ENCODE peak calls at places on chromosomes 5 and 9, in nine cellular contexts. O is LoVo; Q is NK-92 treated with Interleukin-12 subunit alpha and Interleukin-12 subunit beta, amount 100 ng/mL, for 24 hours; X is smooth muscle cell of the brain vasculature; D is SK-N-DZ; T is activated effector memory CD4-positive, alpha-beta T cell treated with Interleukin-2 at 50 U/mL for 16 hours; U is left ventricle myocardium inferior; M is fibroblast of gingiva; P is ovary. C is an unnamed sample.

GRCh38 chr5:100905259-100905914 is 2.3 kb upstream of the ST8SIA4 start:
- DNase-seq in O (no peak), Q (no peak), X (no peak), D (no peak), T (peak), U (no peak), M (no peak), P (no peak), C (no peak)

GRCh38 chr9:6575324-6575758 is 70.2 kb downstream of the GLDC start:
- DNase-seq in O (no peak), Q (no peak), X (no peak), D (no peak), T (no peak), U (no peak), M (no peak), P (no peak), C (no peak)

GRCh38 chr5:150694638-150695037 is 6.2 kb downstream of the RBM22 start:
- DNase-seq in O (no peak), Q (no peak), X (no peak), D (no peak), T (no peak), U (no peak), M (peak), P (no peak), C (no peak)

GRCh38 chr9:119961774-119962408 is 592.7 kb upstream of the BRINP1 start:
- DNase-seq in O (peak), Q (no peak), X (no peak), D (peak), T (no peak), U (peak), M (no peak), P (no peak), C (peak)

GRCh38 chr9:32755730-32756129 is 27.6 kb upstream of the TMEM215 start:
- DNase-seq in O (no peak), Q (no peak), X (no peak), D (no peak), T (no peak), U (no peak), M (no peak), P (no peak), C (no peak)

GRCh38 chr9:128457207-128457606 is 1.4 kb downstream of the ODF2 start:
- DNase-seq in O (no peak), Q (no peak), X (no peak), D (no peak), T (no peak), U (no peak), M (no peak), P (peak), C (no peak)

GRCh38 chr9:123437201-123437600 is 81.2 kb downstream of the CRB2 start:
- DNase-seq in O (no peak), Q (no peak), X (no peak), D (no peak), T (no peak), U (no peak), M (no peak), P (no peak), C (no peak)

GRCh38 chr9:35658144-35658893 is at the start of gene CCDC107:
- DNase-seq in O (peak), Q (peak), X (no peak), D (peak), T (peak), U (peak), M (peak), P (peak), C (peak)

GRCh38 chr5:66814146-66814991 is 218.2 kb downstream of the MAST4 start:
- DNase-seq in O (peak), Q (peak), X (no peak), D (peak), T (no peak), U (no peak), M (peak), P (no peak), C (peak)

GRCh38 chr9:7597716-7598115 is 201.9 kb downstream of the DMAC1 start:
- DNase-seq in O (no peak), Q (no peak), X (no peak), D (no peak), T (no peak), U (no peak), M (no peak), P (no peak), C (no peak)

GRCh38 chr9:127137640-127138360 is 15.4 kb upstream of the ANGPTL2 start:
- DNase-seq in O (no peak), Q (no peak), X (no peak), D (no peak), T (no peak), U (no peak), M (no peak), P (peak), C (no peak)

GRCh38 chr9:113600871-113601545 is 137.5 kb downstream of the RGS3 start:
- DNase-seq in O (no peak), Q (no peak), X (no peak), D (no peak), T (no peak), U (no peak), M (no peak), P (no peak), C (no peak)

GRCh38 chr5:6729400-6730310 is 16.4 kb downstream of the TENT4A start:
- DNase-seq in O (no peak), Q (no peak), X (no peak), D (no peak), T (peak), U (peak), M (no peak), P (no peak), C (no peak)

GRCh38 chr9:107208121-107208520 is 75.0 kb upstream of the RAD23B start:
- DNase-seq in O (no peak), Q (no peak), X (no peak), D (no peak), T (no peak), U (no peak), M (no peak), P (no peak), C (no peak)

GRCh38 chr9:35906923-35907699 is 1.1 kb downstream of the HRCT1 start:
- DNase-seq in O (peak), Q (no peak), X (peak), D (peak), T (no peak), U (peak), M (peak), P (peak), C (peak)

GRCh38 chr9:116939605-116940004 is 252.5 kb downstream of the TRIM32 start:
- DNase-seq in O (no peak), Q (no peak), X (no peak), D (no peak), T (no peak), U (no peak), M (no peak), P (no peak), C (no peak)

GRCh38 chr9:115922441-115922840 is 231.2 kb upstream of the PAPPA start:
- DNase-seq in O (no peak), Q (no peak), X (no peak), D (no peak), T (no peak), U (no peak), M (no peak), P (no peak), C (no peak)

GRCh38 chr5:150636391-150637244 is 3.8 kb upstream of the SYNPO start:
- DNase-seq in O (peak), Q (no peak), X (no peak), D (no peak), T (no peak), U (peak), M (peak), P (peak), C (peak)

GRCh38 chr5:132334812-132335211 is 34.7 kb upstream of the SLC22A5 start:
- DNase-seq in O (no peak), Q (no peak), X (no peak), D (no peak), T (no peak), U (no peak), M (no peak), P (no peak), C (no peak)

GRCh38 chr5:84181093-84181492 is 203.6 kb downstream of the EDIL3 start:
- DNase-seq in O (no peak), Q (no peak), X (no peak), D (no peak), T (no peak), U (no peak), M (no peak), P (no peak), C (no peak)

GRCh38 chr5:74289238-74289637 is 351.3 kb downstream of the ENC1 start:
- DNase-seq in O (no peak), Q (no peak), X (no peak), D (no peak), T (no peak), U (no peak), M (no peak), P (no peak), C (no peak)

GRCh38 chr5:33300209-33300742 is 140.5 kb upstream of the TARS1 start:
- DNase-seq in O (no peak), Q (no peak), X (no peak), D (no peak), T (no peak), U (no peak), M (no peak), P (no peak), C (no peak)

GRCh38 chr5:20556364-20556763 is 568.4 kb upstream of the CDH18 start:
- DNase-seq in O (no peak), Q (no peak), X (no peak), D (no peak), T (no peak), U (no peak), M (no peak), P (no peak), C (no peak)

C was measured in fibroblast of the conjunctiva.